ENCODE peak calls at places on chromosomes 4 and X, in eight cellular contexts. H is BJ, P is left lung, R is neural progenitor cell, W is thoracic aorta, B is upper lobe of right lung, O is fibroblast of pulmonary artery, F is psoas muscle. L is an unnamed sample.

GRCh38 chr4:10102193-10102980 is 14.2 kb downstream of the WDR1 start:
- DNase-seq in R (peak), W (no peak), P (no peak), B (no peak), H (no peak), F (no peak), O (no peak), L (no peak)

GRCh38 chr4:16032871-16033505 is 50.8 kb downstream of the PROM1 start:
- DNase-seq in O (no peak), F (no peak), R (peak), H (no peak), W (no peak), B (no peak), P (no peak), L (no peak)

GRCh38 chrX:63713510-63713909 is 71.5 kb downstream of the ARHGEF9 start:
- DNase-seq in P (no peak), B (peak), W (no peak), O (peak), R (peak), H (peak), F (no peak), L (no peak)

GRCh38 chr4:56276547-56276946 is 110.7 kb downstream of the AASDH start:
- DNase-seq in F (no peak), B (no peak), P (no peak), R (no peak), W (no peak), O (no peak), H (no peak), L (no peak)

GRCh38 chr4:156961241-156962068 is 10.1 kb downstream of the PDGFC start:
- DNase-seq in B (no peak), P (no peak), W (no peak), F (no peak), O (no peak), H (no peak), R (no peak), L (no peak)

GRCh38 chrX:46953597-46953996 is 41.4 kb downstream of the JADE3 start:
- DNase-seq in W (no peak), H (no peak), F (no peak), P (no peak), R (peak), B (no peak), O (peak), L (no peak)

GRCh38 chr4:110808371-110808878 is 185.5 kb upstream of the PITX2 start:
- DNase-seq in F (no peak), R (no peak), H (no peak), B (no peak), O (peak), P (no peak), W (no peak), L (no peak)

GRCh38 chrX:129139837-129140679 is 383.2 kb downstream of the SMARCA1 start:
- DNase-seq in F (no peak), R (no peak), O (no peak), P (no peak), H (no peak), W (no peak), B (no peak), L (no peak)

GRCh38 chr4:98557497-98557896 is 100.9 kb downstream of the TSPAN5 start:
- DNase-seq in F (no peak), O (peak), R (no peak), H (no peak), W (no peak), P (no peak), B (no peak), L (no peak)

GRCh38 chrX:1657367-1658082 is 42.7 kb downstream of the ASMT start:
- DNase-seq in R (peak), W (no peak), P (no peak), F (no peak), B (no peak), O (peak), H (peak), L (no peak)

GRCh38 chr4:124173892-124174291 is 538.6 kb downstream of the ANKRD50 start:
- DNase-seq in R (no peak), H (peak), F (no peak), O (no peak), B (no peak), P (no peak), W (no peak), L (no peak)

GRCh38 chrX:107716045-107716684 is 59.4 kb downstream of the TSC22D3 start:
- DNase-seq in W (no peak), F (no peak), O (peak), P (no peak), H (no peak), B (peak), R (peak), L (no peak)

GRCh38 chr4:41061482-41062185 is 152.7 kb downstream of the APBB2 start:
- DNase-seq in H (no peak), R (no peak), F (no peak), P (no peak), B (no peak), W (no peak), O (peak), L (no peak)

GRCh38 chr4:10403633-10404445 is 53.4 kb downstream of the ZNF518B start:
- DNase-seq in B (no peak), H (peak), P (no peak), W (no peak), F (no peak), R (peak), O (peak), L (no peak)

GRCh38 chr4:10962246-10962645 is 277.7 kb upstream of the CLNK start:
- DNase-seq in B (no peak), O (no peak), H (no peak), P (no peak), W (no peak), R (no peak), F (no peak), L (no peak)

GRCh38 chr4:21134994-21135393 is 434.7 kb downstream of the PACRGL start:
- DNase-seq in O (peak), P (no peak), F (no peak), B (no peak), W (no peak), H (no peak), R (peak), L (no peak)
- TF ChIP-seq CTCF in O (peak), P (no peak), F (no peak), B (peak), W (no peak), H (no peak), R (peak), L (peak)

GRCh38 chr4:51850294-51850693 is 7.3 kb downstream of the DCUN1D4 start:
- DNase-seq in F (no peak), P (no peak), O (no peak), H (no peak), W (no peak), B (no peak), R (no peak), L (no peak)
- TF ChIP-seq CTCF in F (no peak), P (no peak), O (no peak), H (no peak), W (no peak), B (no peak), R (no peak), L (no peak)

GRCh38 chrX:8721536-8721935 is 10.4 kb downstream of the ANOS1 start:
- DNase-seq in W (no peak), B (no peak), O (no peak), R (peak), F (no peak), H (no peak), P (no peak), L (no peak)

GRCh38 chrX:8728932-8729331 is 3.0 kb downstream of the ANOS1 start:
- DNase-seq in F (no peak), O (no peak), W (no peak), B (peak), H (no peak), P (peak), R (peak), L (no peak)

GRCh38 chrX:8726031-8726652 is 5.8 kb downstream of the ANOS1 start:
- DNase-seq in W (no peak), R (no peak), H (no peak), O (no peak), P (no peak), F (no peak), B (no peak), L (no peak)

GRCh38 chrX:8724176-8724757 is 7.7 kb downstream of the ANOS1 start:
- DNase-seq in B (no peak), P (no peak), R (peak), H (no peak), F (no peak), W (no peak), O (no peak), L (no peak)
- TF ChIP-seq CTCF in B (no peak), P (no peak), R (peak), H (no peak), F (no peak), W (no peak), O (no peak), L (no peak)

GRCh38 chrX:51476930-51477329 is 19.5 kb downstream of the NUDT11 start:
- DNase-seq in B (no peak), F (no peak), O (no peak), R (no peak), H (no peak), P (no peak), W (no peak), L (no peak)
- TF ChIP-seq CTCF in B (no peak), F (no peak), O (no peak), R (no peak), H (no peak), P (no peak), W (no peak), L (no peak)

GRCh38 chr4:107760281-107760947 is 40.4 kb upstream of the PAPSS1 start:
- DNase-seq in H (no peak), O (peak), P (no peak), W (no peak), R (peak), F (no peak), B (no peak), L (no peak)
- TF ChIP-seq CTCF in H (no peak), O (peak), P (no peak), W (no peak), R (peak), F (no peak), B (peak), L (no peak)

GRCh38 chrX:140661657-140662056 is 47.9 kb upstream of the LINC00632 start:
- DNase-seq in O (no peak), H (no peak), R (no peak), W (no peak), B (no peak), P (no peak), F (no peak), L (no peak)
- TF ChIP-seq CTCF in O (no peak), H (no peak), R (peak), W (no peak), B (peak), P (no peak), F (no peak), L (no peak)

DNA sequence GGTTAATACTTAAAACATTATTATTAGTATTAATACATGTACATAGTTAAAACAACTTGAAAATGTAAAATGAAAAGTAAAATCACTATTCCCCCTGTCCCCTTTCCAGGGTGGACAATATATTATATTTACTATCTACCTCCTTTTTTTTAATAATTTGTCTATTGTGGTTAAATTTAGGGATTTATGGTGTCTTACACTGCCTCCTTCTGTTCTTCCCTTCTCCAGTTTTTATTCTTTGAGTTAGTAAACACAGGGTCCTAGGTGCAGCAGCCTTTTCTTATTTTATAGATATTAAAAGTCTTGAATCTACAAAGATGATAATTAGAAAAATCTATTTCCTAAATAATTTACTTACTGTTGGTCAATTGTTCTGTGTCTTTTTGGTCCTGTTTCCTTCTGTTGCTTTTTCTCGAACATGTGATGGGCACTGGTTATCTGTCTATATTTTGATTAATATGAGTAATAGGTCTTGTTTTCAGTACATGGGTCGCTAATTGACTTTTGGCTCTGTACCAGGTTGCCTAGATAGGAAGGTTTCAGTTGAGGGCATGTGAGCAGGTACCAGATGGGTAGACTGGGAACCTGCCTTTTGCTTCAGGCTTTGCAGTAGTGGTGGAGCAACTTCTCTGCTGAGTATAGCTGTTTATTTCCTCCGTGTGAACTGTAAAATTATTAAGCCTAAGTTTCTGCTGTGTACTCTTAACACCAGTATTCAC is 1.1 kb downstream of the NUDT9 start:
- DNase-seq in P (no peak), B (no peak), O (no peak), H (no peak), W (no peak), F (no peak), R (no peak), L (no peak)
- TF ChIP-seq CTCF in P (no peak), B (no peak), O (no peak), H (no peak), W (no peak), F (no peak), R (no peak), L (no peak)

DNA sequence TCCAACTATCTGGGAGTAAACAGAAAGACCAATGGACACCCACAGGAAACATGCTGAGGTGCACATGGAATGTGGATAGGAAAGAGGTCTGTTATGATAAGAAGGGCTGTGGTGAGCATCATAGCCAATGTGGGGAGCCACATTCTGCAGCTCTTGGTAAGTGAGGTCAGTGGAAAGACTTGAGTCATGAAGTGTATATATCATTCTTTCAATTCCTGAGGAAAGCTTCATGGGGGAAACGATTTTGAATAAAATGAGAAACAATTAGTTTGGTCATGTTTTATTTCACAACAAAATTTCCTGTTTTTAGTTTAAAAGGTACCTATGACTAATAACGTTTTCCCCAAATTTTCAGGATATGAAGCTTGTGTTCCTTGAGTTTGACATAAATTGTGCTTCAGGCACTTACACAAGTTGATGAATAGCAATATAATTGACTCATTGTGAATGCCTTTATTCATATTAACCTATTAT is 41.4 kb upstream of the RASSF6 start:
- DNase-seq in F (no peak), W (no peak), R (no peak), P (no peak), B (no peak), H (peak), O (peak), L (no peak)
- TF ChIP-seq CTCF in F (no peak), W (no peak), R (no peak), P (no peak), B (no peak), H (peak), O (peak), L (no peak)

DNA sequence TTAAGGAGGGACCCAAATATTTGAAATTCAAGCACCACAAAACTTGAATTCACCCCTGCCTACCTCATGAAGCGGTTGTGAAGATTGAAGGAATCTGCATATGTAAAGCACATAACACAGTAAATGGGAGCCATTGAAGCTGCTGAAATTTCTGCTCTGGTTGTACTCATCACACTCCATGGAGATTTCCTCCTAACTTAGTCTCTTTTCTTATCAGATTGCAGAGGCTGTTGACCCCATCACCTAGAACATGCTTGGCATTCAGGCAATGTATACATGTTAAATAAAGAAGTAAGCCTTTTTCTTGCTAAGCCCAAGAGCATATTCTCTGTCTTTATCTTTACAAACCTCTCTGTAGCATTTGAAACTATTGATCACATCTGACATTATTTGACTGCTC is 104.9 kb upstream of the TNIP3 start:
- DNase-seq in P (no peak), O (no peak), F (no peak), H (no peak), R (no peak), W (no peak), B (no peak), L (no peak)
- TF ChIP-seq CTCF in P (no peak), O (no peak), F (no peak), H (no peak), R (no peak), W (no peak), B (no peak), L (no peak)

DNA sequence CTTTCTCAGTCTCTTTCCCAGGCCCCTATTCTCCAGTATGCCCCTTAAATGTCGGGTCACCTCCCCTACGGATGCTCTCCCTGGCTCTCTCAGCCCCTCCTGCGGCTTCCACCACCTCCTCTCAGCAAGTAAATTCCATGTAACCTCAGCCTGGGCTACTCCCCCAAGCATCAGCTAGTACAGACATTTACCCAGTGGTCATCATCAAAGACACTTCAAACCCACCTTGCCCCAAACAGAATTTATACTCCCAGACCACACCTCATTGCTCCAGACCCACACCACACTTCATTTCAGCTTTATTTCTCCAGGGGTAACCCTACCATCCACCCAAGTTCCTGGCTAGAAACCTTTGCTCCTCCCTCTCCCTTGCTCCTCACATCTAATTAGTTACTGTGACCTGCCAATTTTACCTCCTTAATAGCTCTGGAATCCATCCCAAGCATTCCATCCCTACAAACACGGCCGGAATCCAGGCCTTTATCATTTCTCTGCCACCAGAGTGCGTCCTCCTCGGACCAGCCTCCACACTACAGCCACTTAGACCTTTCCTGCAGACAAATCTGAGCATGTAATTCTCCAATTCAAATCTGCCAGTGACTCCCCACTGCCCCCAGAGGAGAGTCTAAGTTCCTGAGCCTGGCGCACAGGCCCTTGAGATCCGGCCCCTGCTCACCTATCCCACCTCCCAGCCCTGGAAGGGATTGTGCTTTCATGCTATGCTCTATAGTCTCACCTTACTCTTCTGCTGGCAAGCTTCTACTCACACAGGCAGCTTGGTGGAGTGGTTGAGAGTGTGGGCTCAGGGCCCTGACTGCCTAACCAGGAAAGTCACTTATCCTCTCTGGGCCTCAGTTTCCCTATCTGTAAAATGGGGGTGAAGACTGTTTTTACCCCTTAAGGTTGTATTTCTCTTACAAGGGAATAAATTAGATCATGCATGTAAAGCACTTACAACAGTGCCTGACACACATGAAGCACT is 31.4 kb downstream of the PJA1 start:
- DNase-seq in B (no peak), R (peak), O (peak), P (no peak), F (no peak), H (no peak), W (no peak), L (no peak)
- TF ChIP-seq CTCF in B (peak), R (peak), O (peak), P (peak), F (peak), H (peak), W (peak), L (no peak)